ENCODE peak calls at places on chromosomes 1 and 21, in nine cellular contexts. One of them, this sample, is unnamed.

GRCh38 chr1:162074548-162074947 is 5.1 kb downstream of the NOS1AP start:
- DNase-seq in HEK293T: no peak
- DNase-seq in EL: peak
- DNase-seq in hepatic stellate cell: no peak
- DNase-seq in NCI-H446: no peak
- DNase-seq in AG08396: no peak
- DNase-seq in fibroblast of lung: peak
- DNase-seq in GM10248: no peak
- DNase-seq in EH: peak
- DNase-seq in this sample: no peak

GRCh38 chr1:46522184-46522968 is 29.1 kb downstream of the KNCN start:
- DNase-seq in NCI-H446: peak
- DNase-seq in hepatic stellate cell: peak
- DNase-seq in AG08396: peak
- DNase-seq in EH: peak
- DNase-seq in EL: peak
- DNase-seq in fibroblast of lung: peak
- DNase-seq in HEK293T: no peak
- DNase-seq in GM10248: no peak
- DNase-seq in this sample: peak

GRCh38 chr1:8739377-8739776 is 78.1 kb downstream of the RERE start:
- DNase-seq in EH: no peak
- DNase-seq in NCI-H446: no peak
- DNase-seq in fibroblast of lung: no peak
- DNase-seq in hepatic stellate cell: no peak
- DNase-seq in AG08396: no peak
- DNase-seq in HEK293T: peak
- DNase-seq in EL: no peak
- DNase-seq in GM10248: no peak
- DNase-seq in this sample: no peak

GRCh38 chr21:42235593-42235992 is 16.7 kb downstream of the ABCG1 start:
- DNase-seq in AG08396: no peak
- DNase-seq in GM10248: no peak
- DNase-seq in hepatic stellate cell: no peak
- DNase-seq in HEK293T: no peak
- DNase-seq in NCI-H446: no peak
- DNase-seq in EH: no peak
- DNase-seq in fibroblast of lung: no peak
- DNase-seq in EL: no peak
- DNase-seq in this sample: no peak

GRCh38 chr1:80535446-80535845 is 1265.3 kb upstream of the ADGRL2 start:
- DNase-seq in hepatic stellate cell: no peak
- DNase-seq in GM10248: no peak
- DNase-seq in HEK293T: no peak
- DNase-seq in NCI-H446: no peak
- DNase-seq in fibroblast of lung: no peak
- DNase-seq in EL: no peak
- DNase-seq in EH: no peak
- DNase-seq in AG08396: no peak
- DNase-seq in this sample: no peak

GRCh38 chr1:217482356-217483102 is 148.4 kb downstream of the GPATCH2 start:
- DNase-seq in hepatic stellate cell: peak
- DNase-seq in fibroblast of lung: peak
- DNase-seq in HEK293T: no peak
- DNase-seq in EH: peak
- DNase-seq in NCI-H446: no peak
- DNase-seq in EL: peak
- DNase-seq in AG08396: peak
- DNase-seq in GM10248: peak
- DNase-seq in this sample: peak

GRCh38 chr1:179881642-179882252 is 338 bp upstream of the TOR1AIP1 start:
- DNase-seq in fibroblast of lung: peak
- DNase-seq in HEK293T: no peak
- DNase-seq in EL: peak
- DNase-seq in NCI-H446: no peak
- DNase-seq in hepatic stellate cell: peak
- DNase-seq in AG08396: peak
- DNase-seq in GM10248: no peak
- DNase-seq in EH: peak
- DNase-seq in this sample: no peak

GRCh38 chr1:24222008-24222407 is 34.9 kb upstream of the IFNLR1 start:
- DNase-seq in GM10248: no peak
- DNase-seq in AG08396: no peak
- DNase-seq in hepatic stellate cell: no peak
- DNase-seq in EH: no peak
- DNase-seq in HEK293T: no peak
- DNase-seq in NCI-H446: no peak
- DNase-seq in EL: no peak
- DNase-seq in fibroblast of lung: no peak
- DNase-seq in this sample: no peak

GRCh38 chr1:155127672-155128468 is at the start of gene EFNA1:
- DNase-seq in GM10248: peak
- DNase-seq in AG08396: peak
- DNase-seq in NCI-H446: peak
- DNase-seq in EH: peak
- DNase-seq in EL: peak
- DNase-seq in HEK293T: peak
- DNase-seq in hepatic stellate cell: no peak
- DNase-seq in fibroblast of lung: peak
- DNase-seq in this sample: no peak

GRCh38 chr21:43961382-43961909 is 50.7 kb upstream of the TRAPPC10 start:
- DNase-seq in NCI-H446: no peak
- DNase-seq in EH: no peak
- DNase-seq in GM10248: no peak
- DNase-seq in fibroblast of lung: no peak
- DNase-seq in EL: no peak
- DNase-seq in HEK293T: no peak
- DNase-seq in AG08396: no peak
- DNase-seq in hepatic stellate cell: no peak
- DNase-seq in this sample: no peak